ENCODE peak calls at places on chromosomes 4 and X, in four cellular contexts. One of them, this sample, is unnamed.
A peak's percentile ranks its signal among the peaks of the same experiment; 100 is the strongest.

GRCh38 chr4:146436423-146437162 is 85.1 kb downstream of the SLC10A7 start:
- DNase-seq in cardiac fibroblast: no peak
- DNase-seq in PC-3: no peak
- DNase-seq in AG04450: no peak
- DNase-seq in this sample: no peak

GRCh38 chrX:3046253-3046909 is 5.1 kb downstream of the ARSF start:
- DNase-seq in PC-3: no peak
- DNase-seq in cardiac fibroblast: no peak
- DNase-seq in AG04450: no peak
- DNase-seq in this sample: no peak

GRCh38 chrX:10579753-10580060 is 40.7 kb downstream of the MID1 start:
- DNase-seq in cardiac fibroblast: no peak
- DNase-seq in PC-3: no peak
- DNase-seq in AG04450: no peak
- DNase-seq in this sample: no peak

GRCh38 chr4:40856836-40857362 is 107.1 kb downstream of the NSUN7 start:
- DNase-seq in cardiac fibroblast: peak; percentile 56
- DNase-seq in AG04450: no peak
- DNase-seq in PC-3: peak; percentile 51
- DNase-seq in this sample: no peak

GRCh38 chrX:96182366-96182765 is 502.3 kb upstream of the DIAPH2 start:
- DNase-seq in AG04450: peak; percentile 1
- DNase-seq in PC-3: peak; percentile 69
- DNase-seq in cardiac fibroblast: peak; percentile 27
- DNase-seq in this sample: no peak

GRCh38 chrX:20300822-20301221 is 34.1 kb upstream of the RPS6KA3 start:
- DNase-seq in PC-3: no peak
- DNase-seq in cardiac fibroblast: no peak
- DNase-seq in AG04450: no peak
- DNase-seq in this sample: no peak

GRCh38 chr4:165631208-165631894 is 241.7 kb upstream of the TLL1 start:
- DNase-seq in PC-3: no peak
- DNase-seq in cardiac fibroblast: peak; percentile 15
- DNase-seq in AG04450: no peak
- DNase-seq in this sample: no peak

GRCh38 chr4:10108818-10109783 is 7.5 kb downstream of the WDR1 start:
- DNase-seq in AG04450: no peak
- DNase-seq in cardiac fibroblast: no peak
- DNase-seq in PC-3: peak; percentile 76
- DNase-seq in this sample: no peak

GRCh38 chr4:94256833-94257232 is 49.2 kb downstream of the SMARCAD1 start:
- DNase-seq in PC-3: peak; percentile 30
- DNase-seq in cardiac fibroblast: peak; percentile 8
- DNase-seq in AG04450: no peak
- DNase-seq in this sample: no peak

GRCh38 chrX:73215263-73215662 is 612 bp upstream of the NAP1L2 start:
- DNase-seq in AG04450: no peak
- DNase-seq in cardiac fibroblast: no peak
- DNase-seq in PC-3: no peak
- DNase-seq in this sample: no peak

GRCh38 chr4:52659016-52659721 is at the start of gene USP46:
- DNase-seq in AG04450: peak; percentile 24
- DNase-seq in PC-3: peak; percentile 77
- DNase-seq in cardiac fibroblast: peak; percentile 85
- DNase-seq in this sample: no peak

GRCh38 chrX:122133478-122133877 is 1050.6 kb upstream of the GRIA3 start:
- DNase-seq in AG04450: no peak
- DNase-seq in PC-3: no peak
- DNase-seq in cardiac fibroblast: no peak
- DNase-seq in this sample: no peak

GRCh38 chr4:7600247-7600646 is 165.5 kb upstream of the PSAPL1 start:
- DNase-seq in cardiac fibroblast: no peak
- DNase-seq in AG04450: no peak
- DNase-seq in PC-3: no peak
- DNase-seq in this sample: no peak

GRCh38 chrX:386768-387575 is at the start of gene PPP2R3B:
- DNase-seq in cardiac fibroblast: peak; percentile 99
- DNase-seq in PC-3: peak; percentile 95
- DNase-seq in AG04450: peak; percentile 96
- DNase-seq in this sample: peak; percentile 88

GRCh38 chr4:74529284-74530041 is 84.5 kb downstream of the AREG start:
- DNase-seq in PC-3: no peak
- DNase-seq in cardiac fibroblast: peak; percentile 48
- DNase-seq in AG04450: no peak
- DNase-seq in this sample: no peak

GRCh38 chrX:136689441-136689840 is 41.5 kb downstream of the CD40LG start:
- DNase-seq in AG04450: no peak
- DNase-seq in PC-3: no peak
- DNase-seq in cardiac fibroblast: peak; percentile 61
- DNase-seq in this sample: no peak

GRCh38 chr4:51885371-51885770 is 42.4 kb downstream of the DCUN1D4 start:
- DNase-seq in cardiac fibroblast: peak; percentile 32
- DNase-seq in AG04450: no peak
- DNase-seq in PC-3: peak; percentile 49
- DNase-seq in this sample: no peak

GRCh38 chr4:167234388-167234881 is at the start of gene SPOCK3:
- DNase-seq in AG04450: no peak
- DNase-seq in cardiac fibroblast: peak; percentile 54
- DNase-seq in PC-3: peak; percentile 44
- DNase-seq in this sample: no peak

GRCh38 chrX:155662297-155662696 is 49.5 kb upstream of the TMLHE start:
- DNase-seq in cardiac fibroblast: peak; percentile 3
- DNase-seq in PC-3: peak; percentile 1
- DNase-seq in AG04450: no peak
- DNase-seq in this sample: no peak

GRCh38 chr4:15382669-15383273 is 45.1 kb upstream of the C1QTNF7 start:
- DNase-seq in AG04450: no peak
- DNase-seq in cardiac fibroblast: no peak
- DNase-seq in PC-3: no peak
- DNase-seq in this sample: no peak

GRCh38 chr4:97994765-97995465 is 148.4 kb downstream of the STPG2 start:
- DNase-seq in cardiac fibroblast: no peak
- DNase-seq in PC-3: peak; percentile 56
- DNase-seq in AG04450: no peak
- DNase-seq in this sample: no peak

GRCh38 chr4:169846396-169846795 is 88.7 kb upstream of the HPF1 start:
- DNase-seq in PC-3: no peak
- DNase-seq in AG04450: no peak
- DNase-seq in cardiac fibroblast: no peak
- DNase-seq in this sample: no peak

GRCh38 chrX:357693-358471 is 28.8 kb downstream of the PPP2R3B start:
- DNase-seq in cardiac fibroblast: peak; percentile 37
- DNase-seq in AG04450: no peak
- DNase-seq in PC-3: peak; percentile 54
- DNase-seq in this sample: no peak

GRCh38 chr4:164204434-164204833 is 549.5 kb upstream of the SMIM31 start:
- DNase-seq in AG04450: no peak
- DNase-seq in PC-3: peak; percentile 92
- DNase-seq in cardiac fibroblast: peak; percentile 2
- DNase-seq in this sample: no peak

GRCh38 chrX:2311483-2311882 is 189.3 kb downstream of the DHRSX start:
- DNase-seq in PC-3: no peak
- DNase-seq in AG04450: no peak
- DNase-seq in cardiac fibroblast: no peak
- DNase-seq in this sample: no peak

GRCh38 chr4:77310931-77311330 is 153.9 kb downstream of the CCNG2 start:
- DNase-seq in PC-3: no peak
- DNase-seq in AG04450: no peak
- DNase-seq in cardiac fibroblast: peak; percentile 5
- DNase-seq in this sample: no peak

GRCh38 chr4:77305766-77306165 is 148.8 kb downstream of the CCNG2 start:
- DNase-seq in cardiac fibroblast: no peak
- DNase-seq in AG04450: no peak
- DNase-seq in PC-3: no peak
- DNase-seq in this sample: no peak

GRCh38 chr4:77309496-77309895 is 152.5 kb downstream of the CCNG2 start:
- DNase-seq in cardiac fibroblast: no peak
- DNase-seq in AG04450: no peak
- DNase-seq in PC-3: no peak
- DNase-seq in this sample: no peak

GRCh38 chr4:77306496-77306895 is 149.5 kb downstream of the CCNG2 start:
- DNase-seq in AG04450: no peak
- DNase-seq in PC-3: no peak
- DNase-seq in cardiac fibroblast: no peak
- DNase-seq in this sample: no peak

GRCh38 chr4:77308843-77309242 is 151.8 kb downstream of the CCNG2 start:
- DNase-seq in PC-3: peak; percentile 67
- DNase-seq in AG04450: peak; percentile 1
- DNase-seq in cardiac fibroblast: peak; percentile 49
- DNase-seq in this sample: peak; percentile 13
- TF ChIP-seq CTCF in PC-3: peak; percentile 64
- TF ChIP-seq CTCF in AG04450: peak; percentile 44
- TF ChIP-seq CTCF in cardiac fibroblast: peak; percentile 41
- TF ChIP-seq CTCF in this sample: peak; percentile 49

DNA sequence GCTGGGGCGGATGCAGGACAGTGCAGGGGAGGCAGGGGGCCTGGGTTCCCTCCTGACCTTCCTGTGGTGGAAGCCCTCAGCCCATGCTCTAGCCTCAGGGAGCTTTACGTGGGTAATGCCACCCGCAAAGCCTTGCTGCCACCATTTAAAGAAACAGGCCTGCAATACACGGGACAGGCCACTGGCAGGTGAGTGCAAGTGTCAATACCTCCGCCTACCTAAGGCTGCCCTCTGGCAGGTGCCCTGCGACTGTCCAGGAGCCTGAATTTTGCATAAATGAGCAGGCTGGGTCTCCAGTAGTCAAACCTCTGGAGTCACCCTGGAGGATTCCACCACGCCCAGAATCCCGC is 5.9 kb downstream of the CRMP1 start:
- DNase-seq in PC-3: no peak
- DNase-seq in cardiac fibroblast: no peak
- DNase-seq in AG04450: no peak
- DNase-seq in this sample: no peak
- H3K4me3 ChIP-seq in PC-3: no peak overlapping the region
- H3K4me3 ChIP-seq in cardiac fibroblast: no peak overlapping the region
- H3K4me3 ChIP-seq in AG04450: peak overlapping the region; percentile 49
- H3K4me3 ChIP-seq in this sample: no peak overlapping the region

GRCh38 chr4:184283659-184284335 is 66.1 kb upstream of the ENPP6 start:
- DNase-seq in cardiac fibroblast: no peak
- DNase-seq in AG04450: no peak
- DNase-seq in PC-3: no peak
- DNase-seq in this sample: no peak

GRCh38 chr4:184284336-184284690 is 66.6 kb upstream of the ENPP6 start:
- DNase-seq in cardiac fibroblast: no peak
- DNase-seq in AG04450: no peak
- DNase-seq in PC-3: no peak
- DNase-seq in this sample: no peak

GRCh38 chr4:184282251-184282713 is 64.6 kb upstream of the ENPP6 start:
- DNase-seq in PC-3: no peak
- DNase-seq in cardiac fibroblast: no peak
- DNase-seq in AG04450: no peak
- DNase-seq in this sample: no peak

GRCh38 chr4:184281231-184282139 is 63.8 kb upstream of the ENPP6 start:
- DNase-seq in cardiac fibroblast: no peak
- DNase-seq in AG04450: no peak
- DNase-seq in PC-3: no peak
- DNase-seq in this sample: no peak

GRCh38 chr4:184282895-184283654 is 65.4 kb upstream of the ENPP6 start:
- DNase-seq in cardiac fibroblast: no peak
- DNase-seq in AG04450: no peak
- DNase-seq in PC-3: no peak
- DNase-seq in this sample: no peak
- TF ChIP-seq CTCF in cardiac fibroblast: no peak
- TF ChIP-seq CTCF in AG04450: no peak
- TF ChIP-seq CTCF in PC-3: no peak
- TF ChIP-seq CTCF in this sample: no peak

GRCh38 chrX:119486745-119487144 is 18.5 kb downstream of the SLC25A5 start:
- DNase-seq in PC-3: no peak
- DNase-seq in AG04450: no peak
- DNase-seq in cardiac fibroblast: no peak
- DNase-seq in this sample: no peak

GRCh38 chrX:119481218-119481875 is 13.1 kb downstream of the SLC25A5 start:
- DNase-seq in AG04450: no peak
- DNase-seq in cardiac fibroblast: peak; percentile 30
- DNase-seq in PC-3: no peak
- DNase-seq in this sample: no peak

GRCh38 chrX:119482041-119482440 is 13.8 kb downstream of the SLC25A5 start:
- DNase-seq in PC-3: no peak
- DNase-seq in cardiac fibroblast: no peak
- DNase-seq in AG04450: no peak
- DNase-seq in this sample: no peak

GRCh38 chrX:119479845-119480244 is 11.6 kb downstream of the SLC25A5 start:
- DNase-seq in PC-3: no peak
- DNase-seq in cardiac fibroblast: no peak
- DNase-seq in AG04450: no peak
- DNase-seq in this sample: no peak

GRCh38 chrX:119482497-119483480 is 14.5 kb downstream of the SLC25A5 start:
- DNase-seq in AG04450: no peak
- DNase-seq in PC-3: peak; percentile 45
- DNase-seq in cardiac fibroblast: peak; percentile 56
- DNase-seq in this sample: no peak
- H3K4me3 ChIP-seq in AG04450: peak overlapping the region; percentile 48
- H3K4me3 ChIP-seq in PC-3: peak overlapping the region; percentile 59
- H3K4me3 ChIP-seq in cardiac fibroblast: peak overlapping the region; percentile 30
- H3K4me3 ChIP-seq in this sample: peak overlapping the region; percentile 27

This sample was measured in AG09309.